ENCODE peak calls at places on chromosomes 1 and 21, in six cellular contexts. F, A, P, K, Y and I are unnamed samples.

GRCh38 chr1:47471163-47471562 is 33.3 kb downstream of the FOXD2 start:
- DNase-seq in F (no peak), A (no peak), P (no peak), K (no peak), Y (no peak), I (no peak)

GRCh38 chr1:201072149-201072548 is 40.1 kb downstream of the CACNA1S start:
- DNase-seq in F (no peak), A (no peak), P (no peak), K (no peak), Y (no peak), I (no peak)

GRCh38 chr1:215421772-215422171 is 145.3 kb upstream of the KCTD3 start:
- DNase-seq in F (no peak), A (no peak), P (no peak), K (no peak), Y (no peak), I (no peak)

GRCh38 chr1:34876406-34876805 is 16.9 kb upstream of the SMIM12 start:
- DNase-seq in F (no peak), A (no peak), P (no peak), K (no peak), Y (no peak), I (no peak)

GRCh38 chr1:53321366-53321765 is 6.5 kb downstream of the LRP8 start:
- DNase-seq in F (peak), A (no peak), P (no peak), K (peak), Y (peak), I (peak)

GRCh38 chr1:178417858-178418257 is 78.9 kb downstream of the CLEC20A start:
- DNase-seq in F (no peak), A (peak), P (peak), K (no peak), Y (peak), I (no peak)

GRCh38 chr1:93605812-93606512 is 75.7 kb downstream of the BCAR3 start:
- DNase-seq in F (no peak), A (peak), P (peak), K (no peak), Y (no peak), I (no peak)

GRCh38 chr1:162147760-162148159 is 78.3 kb downstream of the NOS1AP start:
- DNase-seq in F (peak), A (no peak), P (no peak), K (no peak), Y (no peak), I (peak)

GRCh38 chr1:31072304-31072746 is 6.8 kb upstream of the PUM1 start:
- DNase-seq in F (peak), A (no peak), P (no peak), K (no peak), Y (no peak), I (no peak)

GRCh38 chr1:17207966-17208418 is 3.1 kb downstream of the PADI1 start:
- DNase-seq in F (no peak), A (peak), P (peak), K (no peak), Y (peak), I (no peak)

GRCh38 chr1:242065813-242066212 is 66.9 kb upstream of the MAP1LC3C start:
- DNase-seq in F (no peak), A (no peak), P (no peak), K (no peak), Y (no peak), I (no peak)

DNA sequence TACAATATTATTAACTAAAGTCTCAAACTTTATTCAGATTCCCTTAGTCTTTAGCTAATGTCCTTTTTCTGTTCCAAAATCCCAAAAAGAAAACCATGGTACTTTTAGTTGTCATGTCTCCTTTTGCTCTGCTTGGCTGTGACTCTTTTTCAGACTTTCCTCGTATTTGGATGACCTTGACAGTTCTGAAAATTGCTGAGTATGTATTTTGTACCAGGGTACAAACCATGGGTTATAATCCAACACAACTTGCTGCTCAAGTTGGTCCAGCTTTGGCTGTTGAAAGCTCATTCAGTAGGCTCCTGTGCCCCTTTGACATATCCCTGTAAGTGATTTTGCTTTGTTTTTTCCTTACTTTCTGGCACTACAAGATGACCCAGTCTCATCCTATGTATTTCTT is 51.7 kb downstream of the PALMD start:
- DNase-seq in F (no peak), A (no peak), P (no peak), K (no peak), Y (no peak), I (no peak)
- H3K14ac ChIP-seq in F (no peak), A (no peak), P (no peak), K (no peak), Y (no peak), I (no peak)

GRCh38 chr1:21312407-21312992 is 22.2 kb upstream of the ECE1 start:
- DNase-seq in F (no peak), A (no peak), P (peak), K (no peak), Y (no peak), I (no peak)

GRCh38 chr1:21311016-21311415 is 20.8 kb upstream of the ECE1 start:
- DNase-seq in F (no peak), A (no peak), P (no peak), K (no peak), Y (no peak), I (no peak)

GRCh38 chr1:21314797-21315396 is 24.6 kb upstream of the ECE1 start:
- DNase-seq in F (no peak), A (no peak), P (no peak), K (no peak), Y (no peak), I (no peak)

GRCh38 chr1:21313886-21314796 is 23.9 kb upstream of the ECE1 start:
- DNase-seq in F (no peak), A (no peak), P (no peak), K (no peak), Y (no peak), I (no peak)

GRCh38 chr1:21313146-21313885 is 23.1 kb upstream of the ECE1 start:
- DNase-seq in F (no peak), A (peak), P (peak), K (no peak), Y (no peak), I (no peak)
- H4K91ac ChIP-seq in F (no peak), A (peak), P (peak), K (peak), Y (peak), I (no peak)

DNA sequence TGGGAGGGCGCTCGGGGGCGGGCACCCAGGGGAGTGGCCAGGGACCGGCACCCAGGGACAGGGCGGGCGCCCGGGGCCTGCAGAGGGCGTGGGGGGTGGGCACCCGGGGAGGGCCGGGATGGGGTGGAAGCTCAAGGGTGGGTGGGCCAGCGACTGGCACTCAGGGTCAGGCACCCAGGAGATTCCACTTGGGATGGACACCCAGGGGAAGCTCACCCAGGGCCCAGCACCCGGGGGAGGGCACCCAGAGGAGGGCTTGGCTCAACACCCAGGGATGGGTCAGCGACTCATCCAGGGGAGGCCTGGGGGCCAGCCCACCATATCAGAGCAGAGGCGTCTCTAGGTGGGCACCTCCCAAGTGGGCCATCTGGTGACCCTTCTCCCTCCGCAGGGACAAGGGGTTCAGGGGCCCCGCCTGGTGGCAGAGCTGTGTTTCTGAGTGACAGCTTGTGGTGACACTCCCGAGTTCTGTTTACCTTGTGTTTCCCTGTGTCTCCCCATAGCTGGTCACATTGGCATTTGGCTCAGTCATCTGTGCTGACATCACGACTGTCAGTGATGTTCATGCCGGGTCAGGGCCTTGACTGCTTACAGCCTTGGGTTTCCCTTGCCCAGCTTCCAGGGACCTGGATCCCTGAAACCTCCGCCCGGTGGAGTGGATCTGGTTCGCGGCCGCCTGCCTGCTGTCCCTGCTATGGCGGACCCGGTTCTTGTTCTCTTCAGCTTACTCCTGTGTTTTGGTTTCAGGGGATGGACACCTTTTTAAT is 749 bp downstream of the IBA57 start:
- DNase-seq in F (peak), A (peak), P (peak), K (peak), Y (peak), I (peak)
- H2AK5ac ChIP-seq in F (no peak), A (peak), P (peak), K (no peak), Y (peak), I (peak)

GRCh38 chr1:217372251-217372970 is 258.5 kb downstream of the GPATCH2 start:
- DNase-seq in F (no peak), A (no peak), P (no peak), K (peak), Y (no peak), I (no peak)
- H3K14ac ChIP-seq in F (peak), A (no peak), P (no peak), K (no peak), Y (no peak), I (no peak)

GRCh38 chr1:59361766-59362165 is 64.9 kb downstream of the FGGY start:
- DNase-seq in F (no peak), A (no peak), P (peak), K (no peak), Y (no peak), I (no peak)
- H4K91ac ChIP-seq in F (no peak), A (no peak), P (no peak), K (no peak), Y (no peak), I (no peak)

GRCh38 chr21:42081931-42082381 is 10.8 kb downstream of the UMODL1 start:
- DNase-seq in F (no peak), A (no peak), P (no peak), K (no peak), Y (no peak), I (no peak)

GRCh38 chr21:42081138-42081537 is 10.0 kb downstream of the UMODL1 start:
- DNase-seq in F (no peak), A (no peak), P (peak), K (no peak), Y (peak), I (no peak)

GRCh38 chr21:42079939-42080787 is 9.0 kb downstream of the UMODL1 start:
- DNase-seq in F (no peak), A (peak), P (peak), K (no peak), Y (peak), I (no peak)

GRCh38 chr21:42079008-42079938 is 8.2 kb downstream of the UMODL1 start:
- DNase-seq in F (no peak), A (no peak), P (no peak), K (no peak), Y (no peak), I (no peak)

DNA sequence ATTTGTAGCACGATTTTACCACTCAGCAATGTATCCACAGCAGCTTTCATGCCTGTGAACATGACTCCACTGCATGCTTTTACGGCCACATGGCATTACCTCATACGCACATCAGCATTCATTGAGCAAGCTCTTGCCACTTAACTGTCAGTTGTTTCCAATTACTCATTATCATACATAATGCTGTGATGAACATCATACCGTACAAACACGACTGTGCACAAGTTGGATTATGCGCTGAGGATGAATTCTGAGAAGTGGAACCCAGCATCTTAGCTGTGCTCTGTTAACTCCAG is 9.6 kb downstream of the UMODL1 start:
- DNase-seq in F (no peak), A (peak), P (peak), K (no peak), Y (peak), I (no peak)
- H2AK5ac ChIP-seq in F (no peak), A (no peak), P (no peak), K (no peak), Y (no peak), I (no peak)

DNA sequence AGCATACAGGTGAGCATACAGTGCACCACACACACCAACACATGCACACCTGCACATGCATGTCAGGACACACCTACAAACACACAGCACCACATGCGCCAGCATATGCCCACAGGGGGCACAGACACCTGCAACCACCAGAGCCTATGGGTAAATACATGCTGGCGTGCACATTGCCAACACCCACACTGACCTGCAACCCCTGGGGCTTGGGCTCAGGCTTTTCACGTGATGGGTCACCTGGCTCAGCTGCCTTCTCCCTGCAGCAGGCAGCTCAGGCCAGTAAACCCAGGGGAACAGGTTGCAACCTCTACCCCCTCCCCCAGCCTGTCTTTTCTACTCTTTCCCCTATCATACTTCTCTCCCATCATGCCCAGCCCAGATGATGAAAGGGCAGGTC is 8.1 kb downstream of the CD247 start:
- DNase-seq in F (no peak), A (no peak), P (no peak), K (no peak), Y (no peak), I (no peak)
- H3K14ac ChIP-seq in F (no peak), A (no peak), P (no peak), K (no peak), Y (no peak), I (no peak)

GRCh38 chr1:90761781-90762589 is 44.9 kb upstream of the BARHL2 start:
- DNase-seq in F (peak), A (no peak), P (no peak), K (peak), Y (no peak), I (no peak)
- H4K91ac ChIP-seq in F (no peak), A (no peak), P (no peak), K (no peak), Y (no peak), I (no peak)

GRCh38 chr1:32817159-32817814 is at the start of the genes S100PBP and YARS1:
- DNase-seq in F (peak), A (peak), P (peak), K (peak), Y (peak), I (peak)
- H2AK5ac ChIP-seq in F (no peak), A (peak), P (peak), K (peak), Y (peak), I (peak)